ENCODE peak calls at places on chromosomes 16 and 17, in six cellular contexts. R, Y, T, C, S and H are unnamed samples. For H3K9me3, the result is how much of the 10 kb centered on the place peaks cover.

GRCh38 chr16:22188595-22189442 is 17.3 kb upstream of the EEF2K start:
- ATAC-seq in R (no peak), Y (no peak), T (peak), C (no peak), S (no peak), H (no peak)

GRCh38 chr17:76353004-76353598 is 615 bp downstream of the PRPSAP1 start:
- ATAC-seq in R (no peak), Y (peak), T (peak), C (peak), S (no peak), H (no peak)

GRCh38 chr17:81228834-81229665 is 6.3 kb upstream of the CEP131 start:
- ATAC-seq in R (peak), Y (no peak), T (no peak), C (no peak), S (no peak), H (no peak)

GRCh38 chr16:16005725-16006124 is 56.3 kb downstream of the ABCC1 start:
- ATAC-seq in R (no peak), Y (no peak), T (no peak), C (no peak), S (no peak), H (no peak)

GRCh38 chr17:50218771-50219315 is 17.4 kb upstream of the COL1A1 start:
- ATAC-seq in R (no peak), Y (no peak), T (peak), C (no peak), S (no peak), H (no peak)

GRCh38 chr17:51372345-51373004 is 112.1 kb downstream of the UTP18 start:
- ATAC-seq in R (peak), Y (peak), T (peak), C (no peak), S (peak), H (peak)

GRCh38 chr17:75872434-75873351 is 5.7 kb downstream of the TRIM47 start:
- ATAC-seq in R (peak), Y (no peak), T (peak), C (peak), S (peak), H (peak)

GRCh38 chr16:8931864-8932263 is 31.8 kb downstream of the USP7 start:
- ATAC-seq in R (no peak), Y (no peak), T (peak), C (peak), S (no peak), H (no peak)

GRCh38 chr17:63276376-63276775 is 169.7 kb downstream of the CYB561 start:
- ATAC-seq in R (no peak), Y (no peak), T (no peak), C (no peak), S (no peak), H (no peak)

GRCh38 chr17:39813631-39814030 is 50.5 kb downstream of the IKZF3 start:
- ATAC-seq in R (peak), Y (no peak), T (no peak), C (no peak), S (peak), H (no peak)

GRCh38 chr17:45355087-45355486 is 38.3 kb upstream of the MAP3K14 start:
- ATAC-seq in R (no peak), Y (no peak), T (no peak), C (no peak), S (no peak), H (no peak)

GRCh38 chr17:12680993-12681392 is 15.3 kb downstream of the MYOCD start:
- ATAC-seq in R (no peak), Y (no peak), T (no peak), C (no peak), S (no peak), H (peak)

GRCh38 chr16:88593489-88593888 is 23.3 kb downstream of the ZC3H18 start:
- ATAC-seq in R (no peak), Y (no peak), T (no peak), C (no peak), S (no peak), H (no peak)

GRCh38 chr16:81717662-81718189 is 61.4 kb upstream of the PLCG2 start:
- ATAC-seq in R (no peak), Y (no peak), T (no peak), C (no peak), S (no peak), H (no peak)

GRCh38 chr16:67555795-67556212 is 6.5 kb upstream of the CTCF start:
- ATAC-seq in R (peak), Y (no peak), T (peak), C (no peak), S (peak), H (no peak)

DNA sequence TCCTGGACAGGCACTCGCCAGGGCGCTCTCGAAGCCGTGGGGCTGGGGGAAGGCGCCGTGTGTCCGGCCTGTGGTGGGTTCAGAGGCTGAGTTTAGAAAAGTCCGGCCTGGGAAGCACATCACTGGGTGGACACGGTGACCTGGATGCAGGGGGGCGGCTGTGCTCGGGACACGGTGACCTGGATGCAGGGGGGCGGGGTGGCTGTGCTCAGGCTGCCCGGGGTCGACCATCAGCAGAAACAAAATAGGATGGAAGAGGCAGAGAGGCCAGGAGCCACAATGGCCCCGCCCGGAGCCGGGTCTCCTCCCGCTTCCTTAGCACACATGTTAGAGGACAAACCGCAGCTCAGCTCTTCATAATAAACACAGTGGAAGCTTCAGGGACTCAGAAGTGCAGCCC is 43.2 kb upstream of the GNG13 start:
- ATAC-seq in R (no peak), Y (no peak), T (no peak), C (no peak), S (no peak), H (no peak)
- H3K9me3 ChIP-seq in R (under half), Y (under half), T (under half), C (under half), S (under half), H (under half)

GRCh38 chr16:84196727-84197486 is 6.0 kb downstream of the ADAD2 start:
- ATAC-seq in R (no peak), Y (no peak), T (no peak), C (no peak), S (no peak), H (no peak)

GRCh38 chr16:84199097-84199496 is 8.1 kb downstream of the ADAD2 start:
- ATAC-seq in R (no peak), Y (no peak), T (no peak), C (no peak), S (no peak), H (no peak)

GRCh38 chr16:84198401-84198800 is 7.4 kb downstream of the ADAD2 start:
- ATAC-seq in R (no peak), Y (no peak), T (peak), C (no peak), S (no peak), H (no peak)

GRCh38 chr16:84196101-84196500 is 5.1 kb downstream of the ADAD2 start:
- ATAC-seq in R (no peak), Y (no peak), T (no peak), C (no peak), S (no peak), H (no peak)

DNA sequence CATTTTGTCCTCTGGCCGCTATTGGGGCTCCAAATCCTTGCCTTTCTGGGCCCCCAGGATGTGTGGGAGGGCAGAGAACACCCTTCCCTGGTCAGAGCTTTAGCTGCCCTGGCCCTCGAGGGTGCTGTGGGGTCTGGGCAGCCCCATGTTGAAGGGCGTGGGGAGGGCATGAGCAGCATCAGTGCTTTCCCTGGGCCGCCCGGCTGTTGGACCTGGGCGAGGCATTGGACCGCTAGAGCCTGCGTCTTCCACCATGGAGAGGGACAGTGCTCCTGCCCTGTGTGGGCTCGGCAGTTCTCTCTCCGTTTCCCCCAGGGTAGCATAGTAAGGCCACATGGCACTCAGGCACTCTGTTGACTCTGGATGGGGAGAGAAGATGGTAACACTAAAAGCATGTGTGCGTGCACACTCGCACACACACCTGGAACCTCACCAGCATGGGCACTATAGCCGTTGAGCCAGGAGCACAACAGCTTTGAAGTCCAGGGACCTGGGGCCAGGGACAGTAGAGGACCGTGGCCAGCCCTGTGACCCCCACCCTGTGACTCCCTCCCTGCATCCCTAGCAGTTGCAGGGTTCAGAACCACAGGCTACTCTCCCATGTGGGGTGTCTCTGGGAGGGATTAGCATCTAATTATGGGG is 6.7 kb downstream of the ADAD2 start:
- ATAC-seq in R (no peak), Y (no peak), T (no peak), C (no peak), S (no peak), H (no peak)
- H3K9me3 ChIP-seq in R (under half), Y (under half), T (under half), C (under half), S (under half), H (under half)

GRCh38 chr17:9700136-9700535 is 54.8 kb downstream of the USP43 start:
- ATAC-seq in R (no peak), Y (no peak), T (no peak), C (no peak), S (no peak), H (no peak)
- H3K9me3 ChIP-seq in R (under half), Y (under half), T (under half), C (under half), S (under half), H (under half)

GRCh38 chr16:35560637-35560984 is 2101.2 kb downstream of the TP53TG3F start:
- ATAC-seq in R (no peak), Y (no peak), T (no peak), C (no peak), S (no peak), H (no peak)

GRCh38 chr16:35559911-35560636 is 2100.7 kb downstream of the TP53TG3F start:
- ATAC-seq in R (no peak), Y (no peak), T (peak), C (no peak), S (no peak), H (no peak)

GRCh38 chr16:35562471-35562870 is 2103.1 kb downstream of the TP53TG3F start:
- ATAC-seq in R (no peak), Y (no peak), T (no peak), C (no peak), S (no peak), H (no peak)

GRCh38 chr16:35561346-35561745 is 2101.9 kb downstream of the TP53TG3F start:
- ATAC-seq in R (no peak), Y (no peak), T (no peak), C (no peak), S (no peak), H (no peak)

DNA sequence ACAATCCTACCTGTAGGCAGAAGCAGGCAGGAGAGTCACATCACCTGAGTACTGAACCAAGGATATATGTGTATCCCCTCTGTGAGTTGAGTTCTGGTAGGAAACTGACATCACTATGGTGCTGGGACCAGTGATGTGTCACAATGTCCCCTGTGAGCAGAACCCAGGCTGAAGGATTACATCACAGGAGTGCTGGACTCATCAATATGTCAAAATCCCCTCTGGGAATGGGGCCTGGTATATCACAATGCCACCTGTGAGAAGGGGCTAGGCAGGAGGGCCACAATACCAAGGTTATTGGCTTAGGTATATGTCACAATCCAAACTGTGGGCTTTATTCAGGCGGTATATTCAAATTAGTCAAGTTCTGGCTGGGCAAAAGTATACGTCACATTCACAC is 2098.3 kb downstream of the TP53TG3F start:
- ATAC-seq in R (no peak), Y (no peak), T (no peak), C (no peak), S (no peak), H (no peak)
- H3K9me3 ChIP-seq in R (under half), Y (under half), T (under half), C (under half), S (under half), H (under half)

GRCh38 chr16:35410438-35410837 is 1951.0 kb downstream of the TP53TG3F start:
- ATAC-seq in R (no peak), Y (no peak), T (no peak), C (no peak), S (no peak), H (no peak)

GRCh38 chr16:35411156-35411555 is 1951.7 kb downstream of the TP53TG3F start:
- ATAC-seq in R (no peak), Y (no peak), T (no peak), C (no peak), S (no peak), H (no peak)

GRCh38 chr16:35409503-35409902 is 1950.1 kb downstream of the TP53TG3F start:
- ATAC-seq in R (no peak), Y (no peak), T (no peak), C (no peak), S (no peak), H (no peak)

GRCh38 chr16:35404273-35404672 is 1944.9 kb downstream of the TP53TG3F start:
- ATAC-seq in R (no peak), Y (no peak), T (no peak), C (no peak), S (no peak), H (no peak)

GRCh38 chr16:35405547-35405946 is 1946.1 kb downstream of the TP53TG3F start:
- ATAC-seq in R (no peak), Y (no peak), T (no peak), C (peak), S (no peak), H (no peak)
- H3K9me3 ChIP-seq in R (under half), Y (under half), T (under half), C (under half), S (under half), H (under half)

GRCh38 chr16:35194681-35195080 is 1735.3 kb downstream of the TP53TG3F start:
- ATAC-seq in R (no peak), Y (no peak), T (no peak), C (no peak), S (no peak), H (no peak)
- H3K9me3 ChIP-seq in R (under half), Y (under half), T (under half), C (under half), S (under half), H (under half)

GRCh38 chr16:3321802-3322201 is 16.5 kb downstream of the ZNF75A start:
- ATAC-seq in R (no peak), Y (no peak), T (no peak), C (no peak), S (no peak), H (no peak)
- H3K9me3 ChIP-seq in R (under half), Y (under half), T (under half), C (half or more), S (under half), H (under half)

GRCh38 chr17:73827627-73828241 is 183.5 kb upstream of the SDK2 start:
- ATAC-seq in R (peak), Y (no peak), T (peak), C (no peak), S (peak), H (no peak)
- H3K9me3 ChIP-seq in R (under half), Y (under half), T (under half), C (under half), S (under half), H (under half)

GRCh38 chr17:1435326-1435725 is 20.7 kb downstream of the CRK start:
- ATAC-seq in R (no peak), Y (no peak), T (no peak), C (no peak), S (no peak), H (no peak)
- H3K9me3 ChIP-seq in R (under half), Y (under half), T (under half), C (under half), S (under half), H (under half)